ENCODE peak calls at places on chromosomes 11 and 22, in four cellular contexts. One of them, this sample, is unnamed.
A peak's percentile ranks its signal among the peaks of the same experiment; 100 is the strongest.

GRCh38 chr11:59097113-59097708 is 9.8 kb upstream of the FAM111B start:
- DNase-seq in CD4-positive, alpha-beta T cell: peak; percentile 67
- DNase-seq in dorsolateral prefrontal cortex: peak; percentile 52
- DNase-seq in kidney: no peak
- DNase-seq in this sample: no peak

GRCh38 chr11:16820324-16821092 is 82.1 kb downstream of the C11orf58 start:
- DNase-seq in CD4-positive, alpha-beta T cell: peak; percentile 65
- DNase-seq in dorsolateral prefrontal cortex: peak; percentile 84
- DNase-seq in kidney: peak; percentile 88
- DNase-seq in this sample: peak; percentile 22

GRCh38 chr11:119660166-119660720 is 68.8 kb downstream of the NECTIN1 start:
- DNase-seq in CD4-positive, alpha-beta T cell: no peak
- DNase-seq in kidney: no peak
- DNase-seq in dorsolateral prefrontal cortex: no peak
- DNase-seq in this sample: no peak

GRCh38 chr11:86627776-86628455 is 44.5 kb downstream of the ME3 start:
- DNase-seq in dorsolateral prefrontal cortex: peak; percentile 37
- DNase-seq in CD4-positive, alpha-beta T cell: no peak
- DNase-seq in kidney: no peak
- DNase-seq in this sample: no peak

GRCh38 chr11:15931497-15931896 is 424.8 kb downstream of the SOX6 start:
- DNase-seq in dorsolateral prefrontal cortex: no peak
- DNase-seq in kidney: no peak
- DNase-seq in CD4-positive, alpha-beta T cell: no peak
- DNase-seq in this sample: no peak

GRCh38 chr11:17972987-17973386 is 39.9 kb downstream of the SERGEF start:
- DNase-seq in dorsolateral prefrontal cortex: peak; percentile 54
- DNase-seq in kidney: no peak
- DNase-seq in CD4-positive, alpha-beta T cell: no peak
- DNase-seq in this sample: peak; percentile 75

GRCh38 chr22:40210814-40211213 is 33.1 kb downstream of the TNRC6B start:
- DNase-seq in kidney: no peak
- DNase-seq in dorsolateral prefrontal cortex: no peak
- DNase-seq in CD4-positive, alpha-beta T cell: no peak
- DNase-seq in this sample: no peak

GRCh38 chr11:35344990-35345655 is 74.2 kb downstream of the SLC1A2 start:
- DNase-seq in dorsolateral prefrontal cortex: no peak
- DNase-seq in CD4-positive, alpha-beta T cell: no peak
- DNase-seq in kidney: no peak
- DNase-seq in this sample: no peak

GRCh38 chr11:43376594-43376993 is 17.9 kb downstream of the TTC17 start:
- DNase-seq in CD4-positive, alpha-beta T cell: no peak
- DNase-seq in dorsolateral prefrontal cortex: no peak
- DNase-seq in kidney: no peak
- DNase-seq in this sample: peak; percentile 86

GRCh38 chr22:44827666-44828065 is 75.3 kb downstream of the ARHGAP8 start:
- DNase-seq in dorsolateral prefrontal cortex: no peak
- DNase-seq in kidney: peak; percentile 54
- DNase-seq in CD4-positive, alpha-beta T cell: no peak
- DNase-seq in this sample: no peak

GRCh38 chr11:61955416-61956135 is 5.4 kb downstream of the BEST1 start:
- DNase-seq in CD4-positive, alpha-beta T cell: peak; percentile 43
- DNase-seq in dorsolateral prefrontal cortex: peak; percentile 26
- DNase-seq in kidney: peak; percentile 85
- DNase-seq in this sample: no peak

GRCh38 chr11:65185869-65186341 is 4.2 kb downstream of the CAPN1 start:
- DNase-seq in CD4-positive, alpha-beta T cell: no peak
- DNase-seq in dorsolateral prefrontal cortex: no peak
- DNase-seq in kidney: peak; percentile 69
- DNase-seq in this sample: no peak

GRCh38 chr22:19063581-19064353 is 58.4 kb downstream of the DGCR2 start:
- DNase-seq in CD4-positive, alpha-beta T cell: no peak
- DNase-seq in dorsolateral prefrontal cortex: no peak
- DNase-seq in kidney: peak; percentile 59
- DNase-seq in this sample: no peak

GRCh38 chr11:31812392-31813241 is 1.5 kb upstream of the PAX6 start:
- DNase-seq in CD4-positive, alpha-beta T cell: no peak
- DNase-seq in dorsolateral prefrontal cortex: no peak
- DNase-seq in kidney: peak; percentile 71
- DNase-seq in this sample: no peak

GRCh38 chr11:116879789-116880402 is 42.5 kb upstream of the APOA1 start:
- DNase-seq in CD4-positive, alpha-beta T cell: no peak
- DNase-seq in dorsolateral prefrontal cortex: no peak
- DNase-seq in kidney: no peak
- DNase-seq in this sample: no peak
- H3K27ac ChIP-seq in CD4-positive, alpha-beta T cell: no peak overlapping the region
- H3K27ac ChIP-seq in dorsolateral prefrontal cortex: peak overlapping the region; percentile 54
- H3K27ac ChIP-seq in kidney: no peak overlapping the region
- H3K27ac ChIP-seq in this sample: no peak overlapping the region

GRCh38 chr22:49861642-49862407 is 8.2 kb downstream of the ZBED4 start:
- DNase-seq in kidney: no peak
- DNase-seq in CD4-positive, alpha-beta T cell: no peak
- DNase-seq in dorsolateral prefrontal cortex: no peak
- DNase-seq in this sample: no peak
- H3K27ac ChIP-seq in kidney: no peak overlapping the region
- H3K27ac ChIP-seq in CD4-positive, alpha-beta T cell: no peak overlapping the region
- H3K27ac ChIP-seq in dorsolateral prefrontal cortex: no peak overlapping the region
- H3K27ac ChIP-seq in this sample: no peak overlapping the region

GRCh38 chr22:35411112-35411511 is 11.2 kb downstream of the MCM5 start:
- DNase-seq in dorsolateral prefrontal cortex: no peak
- DNase-seq in kidney: no peak
- DNase-seq in CD4-positive, alpha-beta T cell: no peak
- DNase-seq in this sample: no peak
- H3K27ac ChIP-seq in dorsolateral prefrontal cortex: peak overlapping the region; percentile 42
- H3K27ac ChIP-seq in kidney: no peak overlapping the region
- H3K27ac ChIP-seq in CD4-positive, alpha-beta T cell: no peak overlapping the region
- H3K27ac ChIP-seq in this sample: no peak overlapping the region

DNA sequence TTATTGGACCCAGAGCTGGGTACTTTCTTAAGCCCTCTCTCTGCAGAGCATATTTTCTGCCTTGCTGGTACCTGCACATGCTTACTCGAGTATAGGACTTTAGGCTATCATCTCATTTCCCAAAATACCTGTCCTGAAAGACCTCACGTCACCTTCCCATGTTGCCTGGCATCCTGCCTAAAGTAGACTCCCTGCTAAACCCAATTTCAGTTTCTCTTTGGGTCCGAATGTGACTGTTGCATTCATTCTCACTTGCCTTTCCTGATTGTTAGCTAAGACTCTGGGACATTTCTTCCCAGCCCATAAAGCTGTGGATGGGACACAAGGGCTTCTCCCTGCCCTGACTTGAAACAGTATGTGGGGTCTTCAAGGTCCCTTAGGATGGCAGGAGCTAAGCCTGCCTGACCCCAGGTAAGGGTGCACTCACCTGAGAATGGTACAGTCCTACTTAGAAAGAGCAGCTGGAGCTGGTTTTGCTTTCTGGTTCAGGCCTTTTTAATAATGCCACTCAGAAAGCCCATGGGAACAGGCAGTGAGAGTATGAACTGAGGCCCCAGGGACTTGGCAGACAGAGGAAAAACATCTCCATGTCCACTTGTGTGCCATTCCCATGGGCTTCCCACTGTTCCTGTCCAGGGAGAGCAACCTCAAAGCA is 12.9 kb downstream of the OR51E2 start:
- DNase-seq in CD4-positive, alpha-beta T cell: no peak
- DNase-seq in kidney: no peak
- DNase-seq in dorsolateral prefrontal cortex: no peak
- DNase-seq in this sample: no peak
- H3K27ac ChIP-seq in CD4-positive, alpha-beta T cell: no peak overlapping the region
- H3K27ac ChIP-seq in kidney: no peak overlapping the region
- H3K27ac ChIP-seq in dorsolateral prefrontal cortex: no peak overlapping the region
- H3K27ac ChIP-seq in this sample: no peak overlapping the region